ENCODE peak calls at places on chromosomes 13 and 19, in nine cellular contexts. C, Y, U, F, J, R, D, T and V are unnamed samples.

GRCh38 chr19:57803594-57804325 is 11.0 kb downstream of the ZNF552 start:
- DNase-seq in C (peak; percentile 68), T (no peak), Y (peak; percentile 92), U (no peak), J (no peak), R (no peak), D (no peak), F (peak; percentile 26), V (peak; percentile 43)

GRCh38 chr19:45340232-45340898 is at the start of gene KLC3:
- DNase-seq in F (peak; percentile 61), U (no peak), Y (peak; percentile 67), J (peak; percentile 88), D (no peak), R (peak; percentile 60), C (peak; percentile 70), T (no peak), V (peak; percentile 75)

GRCh38 chr19:4375620-4376228 is 24.6 kb downstream of the SH3GL1 start:
- DNase-seq in D (peak; percentile 70), C (peak; percentile 73), Y (peak; percentile 64), F (peak; percentile 38), U (no peak), J (peak; percentile 82), R (no peak), T (no peak), V (no peak)

GRCh38 chr19:58513213-58513693 is 1.5 kb upstream of the SLC27A5 start:
- DNase-seq in C (no peak), R (no peak), F (no peak), Y (no peak), J (no peak), T (no peak), D (no peak), U (no peak), V (no peak)

GRCh38 chr13:98156259-98156658 is 13.4 kb downstream of the FARP1 start:
- DNase-seq in D (no peak), T (no peak), J (no peak), U (no peak), C (no peak), Y (no peak), F (no peak), R (peak; percentile 1), V (no peak)

GRCh38 chr19:48537541-48537940 is 14.4 kb upstream of the SULT2B1 start:
- DNase-seq in R (no peak), U (no peak), D (no peak), F (no peak), C (no peak), T (no peak), J (no peak), Y (no peak), V (no peak)

GRCh38 chr19:50657222-50657669 is 8.0 kb downstream of the C19orf81 start:
- DNase-seq in R (no peak), J (no peak), T (no peak), F (no peak), U (no peak), C (no peak), Y (no peak), D (no peak), V (no peak)

GRCh38 chr19:3610745-3611717 is 4.4 kb upstream of the TBXA2R start:
- DNase-seq in Y (no peak), T (no peak), F (no peak), C (no peak), U (no peak), R (no peak), J (no peak), D (no peak), V (no peak)

GRCh38 chr19:10113592-10113963 is 2.1 kb downstream of the P2RY11 start:
- DNase-seq in F (no peak), D (no peak), Y (peak; percentile 62), T (no peak), R (no peak), U (no peak), C (peak; percentile 47), J (no peak), V (no peak)

GRCh38 chr19:43713208-43713607 is 2.7 kb upstream of the IRGC start:
- DNase-seq in Y (no peak), C (no peak), F (no peak), J (no peak), U (no peak), D (no peak), T (no peak), R (no peak), V (no peak)

GRCh38 chr19:47433121-47433520 is 13.8 kb upstream of the MEIS3 start:
- DNase-seq in R (no peak), D (peak; percentile 39), J (peak; percentile 6), U (no peak), T (no peak), F (no peak), C (no peak), Y (no peak), V (no peak)

GRCh38 chr13:77696006-77696862 is 1.3 kb upstream of the SLAIN1 start:
- DNase-seq in R (no peak), J (no peak), F (no peak), C (peak; percentile 45), U (no peak), T (no peak), Y (peak; percentile 64), D (no peak), V (no peak)

GRCh38 chr13:48920730-48921129 is 55.0 kb upstream of the FNDC3A start:
- DNase-seq in T (no peak), D (no peak), R (no peak), F (no peak), Y (no peak), U (no peak), J (no peak), C (no peak), V (no peak)

GRCh38 chr19:57363734-57364181 is 407 bp downstream of the TRAPPC2B start:
- DNase-seq in D (no peak), U (no peak), R (no peak), C (no peak), T (no peak), F (no peak), Y (peak; percentile 15), J (no peak), V (no peak)

GRCh38 chr13:27476943-27477681 is 26.7 kb upstream of the MTIF3 start:
- DNase-seq in D (peak; percentile 24), U (peak; percentile 17), J (no peak), R (peak; percentile 23), Y (no peak), T (no peak), C (no peak), F (no peak), V (peak; percentile 76)

GRCh38 chr13:77729502-77730221 is 32.2 kb downstream of the SLAIN1 start:
- DNase-seq in F (no peak), J (no peak), Y (no peak), R (no peak), C (no peak), U (no peak), D (no peak), T (no peak), V (no peak)

GRCh38 chr13:98142427-98143156 is at the start of gene FARP1:
- DNase-seq in U (no peak), C (peak; percentile 95), T (no peak), F (peak; percentile 84), Y (peak; percentile 89), D (no peak), R (peak; percentile 81), J (peak; percentile 49), V (peak; percentile 88)

GRCh38 chr19:5458420-5458819 is 3.2 kb downstream of the ZNRF4 start:
- DNase-seq in J (no peak), U (no peak), Y (no peak), R (no peak), D (no peak), F (no peak), T (no peak), C (no peak), V (no peak)
- H3K4me3 ChIP-seq in J (no peak overlapping the region), U (no peak overlapping the region), Y (no peak overlapping the region), R (no peak overlapping the region), D (no peak overlapping the region), F (no peak overlapping the region), T (no peak overlapping the region), C (no peak overlapping the region), V (no peak overlapping the region)

GRCh38 chr19:17328517-17329060 is 6.1 kb downstream of the ANO8 start:
- DNase-seq in D (no peak), Y (peak; percentile 56), R (no peak), J (no peak), F (no peak), T (no peak), C (no peak), U (no peak), V (no peak)

GRCh38 chr19:17329061-17329767 is 5.4 kb downstream of the ANO8 start:
- DNase-seq in R (no peak), C (no peak), F (no peak), D (no peak), Y (peak; percentile 68), U (no peak), T (no peak), J (no peak), V (no peak)

GRCh38 chr19:17326595-17326966 is 8.1 kb downstream of the ANO8 start:
- DNase-seq in J (no peak), U (no peak), T (no peak), F (no peak), D (no peak), R (no peak), Y (peak; percentile 66), C (no peak), V (no peak)

GRCh38 chr19:17327068-17327653 is 7.5 kb downstream of the ANO8 start:
- DNase-seq in Y (no peak), T (no peak), R (no peak), F (no peak), U (no peak), J (no peak), C (no peak), D (no peak), V (no peak)

GRCh38 chr19:17327654-17328516 is 6.8 kb downstream of the ANO8 start:
- DNase-seq in U (no peak), Y (peak; percentile 98), T (no peak), C (peak; percentile 85), R (peak; percentile 86), F (peak; percentile 89), J (peak; percentile 86), D (peak; percentile 33), V (peak; percentile 65)
- TF ChIP-seq POLR2AphosphoS5 in U (no peak), Y (peak; percentile 84), T (peak; percentile 80), C (no peak), R (no peak), F (no peak), J (no peak), D (no peak), V (no peak)

DNA sequence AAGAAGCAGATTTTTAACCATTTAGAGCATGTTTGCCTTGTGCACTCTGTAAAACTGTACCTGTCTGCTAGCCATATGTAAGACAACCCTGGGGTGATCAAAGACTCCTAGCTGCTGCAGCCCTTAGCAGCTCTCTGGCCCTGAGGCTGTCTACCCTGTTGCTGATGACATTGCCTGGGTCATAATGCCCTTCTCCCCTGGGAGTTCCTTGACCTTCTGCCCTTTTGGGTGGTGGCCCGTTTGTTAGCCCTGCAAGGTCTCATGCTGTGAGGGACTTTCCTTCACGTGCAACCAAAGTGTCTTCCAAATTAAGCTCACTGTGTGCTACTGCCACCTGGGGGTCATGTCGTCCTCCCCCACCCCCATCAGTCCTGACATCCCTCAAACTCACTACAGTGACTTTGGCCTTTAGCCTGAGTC is 7.4 kb downstream of the GPC6 start:
- DNase-seq in J (peak; percentile 65), F (no peak), U (no peak), T (peak; percentile 61), R (no peak), D (no peak), Y (peak; percentile 86), C (no peak), V (no peak)
- TF ChIP-seq CTCF in J (no peak), F (no peak), U (peak; percentile 24), T (peak; percentile 33), R (no peak), D (no peak), Y (peak; percentile 71), C (no peak), V (no peak)

GRCh38 chr19:2089727-2090053 is 6.4 kb downstream of the MOB3A start:
- DNase-seq in U (no peak), D (no peak), Y (no peak), R (no peak), F (no peak), J (no peak), T (no peak), C (no peak), V (no peak)
- H3K4me3 ChIP-seq in U (no peak overlapping the region), D (no peak overlapping the region), Y (no peak overlapping the region), R (no peak overlapping the region), F (no peak overlapping the region), J (no peak overlapping the region), T (no peak overlapping the region), C (no peak overlapping the region), V (peak overlapping the region; percentile 4)